ENCODE peak calls at places on chromosomes 3 and 15, in six cellular contexts. One of them, this sample, is unnamed.

GRCh38 chr3:55329849-55330248 is 157.3 kb downstream of the WNT5A start:
- DNase-seq in K562: no peak
- DNase-seq in GM12878: no peak
- DNase-seq in H1: no peak
- DNase-seq in GM12891: no peak
- DNase-seq in HepG2: no peak
- DNase-seq in this sample: no peak

GRCh38 chr3:127410137-127410488 is 122.3 kb upstream of the PRR20G start:
- DNase-seq in GM12878: no peak
- DNase-seq in K562: no peak
- DNase-seq in GM12891: no peak
- DNase-seq in H1: peak
- DNase-seq in HepG2: no peak
- DNase-seq in this sample: no peak

GRCh38 chr3:195802261-195802701 is 9.4 kb downstream of the MUC4 start:
- DNase-seq in K562: no peak
- DNase-seq in GM12878: no peak
- DNase-seq in H1: no peak
- DNase-seq in GM12891: no peak
- DNase-seq in HepG2: no peak
- DNase-seq in this sample: no peak

GRCh38 chr3:187714404-187714979 is 12.1 kb upstream of the RTP2 start:
- DNase-seq in H1: peak
- DNase-seq in GM12878: no peak
- DNase-seq in GM12891: peak
- DNase-seq in K562: peak
- DNase-seq in HepG2: peak
- DNase-seq in this sample: peak

GRCh38 chr3:156606729-156607128 is 51.8 kb upstream of the SSR3 start:
- DNase-seq in GM12891: no peak
- DNase-seq in GM12878: no peak
- DNase-seq in K562: no peak
- DNase-seq in H1: no peak
- DNase-seq in HepG2: no peak
- DNase-seq in this sample: no peak

GRCh38 chr15:84725001-84725491 is 9.1 kb upstream of the SEC11A start:
- DNase-seq in HepG2: no peak
- DNase-seq in GM12891: no peak
- DNase-seq in H1: no peak
- DNase-seq in GM12878: peak
- DNase-seq in K562: peak
- DNase-seq in this sample: peak

GRCh38 chr3:42014949-42015533 is 53.1 kb upstream of the ULK4 start:
- DNase-seq in H1: no peak
- DNase-seq in GM12891: no peak
- DNase-seq in GM12878: no peak
- DNase-seq in K562: peak
- DNase-seq in HepG2: peak
- DNase-seq in this sample: no peak

GRCh38 chr3:126304704-126305103 is 52.5 kb downstream of the KLF15 start:
- DNase-seq in GM12878: no peak
- DNase-seq in K562: no peak
- DNase-seq in HepG2: no peak
- DNase-seq in H1: no peak
- DNase-seq in GM12891: no peak
- DNase-seq in this sample: no peak

GRCh38 chr3:148962513-148962912 is 28.8 kb upstream of the GYG1 start:
- DNase-seq in HepG2: peak
- DNase-seq in GM12878: no peak
- DNase-seq in K562: peak
- DNase-seq in GM12891: no peak
- DNase-seq in H1: peak
- DNase-seq in this sample: no peak

GRCh38 chr15:68492855-68493254 is 60.9 kb upstream of the ITGA11 start:
- DNase-seq in GM12891: no peak
- DNase-seq in HepG2: no peak
- DNase-seq in GM12878: no peak
- DNase-seq in K562: no peak
- DNase-seq in H1: no peak
- DNase-seq in this sample: no peak

GRCh38 chr3:128296469-128297251 is 143.4 kb downstream of the EEFSEC start:
- DNase-seq in K562: no peak
- DNase-seq in GM12891: no peak
- DNase-seq in H1: peak
- DNase-seq in HepG2: no peak
- DNase-seq in GM12878: no peak
- DNase-seq in this sample: no peak

GRCh38 chr3:55893045-55893664 is 406.0 kb upstream of the WNT5A start:
- DNase-seq in K562: no peak
- DNase-seq in HepG2: no peak
- DNase-seq in GM12891: no peak
- DNase-seq in H1: no peak
- DNase-seq in GM12878: no peak
- DNase-seq in this sample: no peak

GRCh38 chr15:61921093-61921492 is 139.2 kb downstream of the VPS13C start:
- DNase-seq in HepG2: no peak
- DNase-seq in H1: no peak
- DNase-seq in GM12878: no peak
- DNase-seq in K562: no peak
- DNase-seq in GM12891: no peak
- DNase-seq in this sample: no peak

GRCh38 chr3:41026394-41027177 is 172.7 kb upstream of the CTNNB1 start:
- DNase-seq in GM12878: no peak
- DNase-seq in HepG2: peak
- DNase-seq in H1: no peak
- DNase-seq in K562: peak
- DNase-seq in GM12891: no peak
- DNase-seq in this sample: no peak

GRCh38 chr3:16464499-16465150 is 48.9 kb downstream of the RFTN1 start:
- DNase-seq in H1: no peak
- DNase-seq in GM12891: no peak
- DNase-seq in K562: no peak
- DNase-seq in HepG2: no peak
- DNase-seq in GM12878: no peak
- DNase-seq in this sample: no peak

GRCh38 chr3:78830466-78830865 is 937.3 kb downstream of the ROBO1 start:
- DNase-seq in K562: no peak
- DNase-seq in GM12878: no peak
- DNase-seq in H1: no peak
- DNase-seq in HepG2: no peak
- DNase-seq in GM12891: no peak
- DNase-seq in this sample: no peak

GRCh38 chr15:78103406-78104118 is 11.2 kb downstream of the SH2D7 start:
- DNase-seq in HepG2: no peak
- DNase-seq in GM12878: peak
- DNase-seq in K562: no peak
- DNase-seq in GM12891: peak
- DNase-seq in H1: no peak
- DNase-seq in this sample: peak

GRCh38 chr3:57079221-57079831 is 18.9 kb downstream of the SPATA12 start:
- DNase-seq in HepG2: peak
- DNase-seq in K562: peak
- DNase-seq in GM12878: no peak
- DNase-seq in H1: no peak
- DNase-seq in GM12891: peak
- DNase-seq in this sample: peak

GRCh38 chr3:189488241-189488767 is 142.9 kb upstream of the TP63 start:
- DNase-seq in HepG2: no peak
- DNase-seq in H1: no peak
- DNase-seq in GM12891: no peak
- DNase-seq in GM12878: no peak
- DNase-seq in K562: no peak
- DNase-seq in this sample: no peak

GRCh38 chr3:40924559-40925058 is 274.7 kb upstream of the CTNNB1 start:
- DNase-seq in GM12878: no peak
- DNase-seq in K562: no peak
- DNase-seq in HepG2: peak
- DNase-seq in GM12891: no peak
- DNase-seq in H1: no peak
- DNase-seq in this sample: no peak

GRCh38 chr3:102114264-102114979 is 265.1 kb downstream of the NFKBIZ start:
- DNase-seq in HepG2: no peak
- DNase-seq in GM12878: no peak
- DNase-seq in K562: no peak
- DNase-seq in H1: no peak
- DNase-seq in GM12891: no peak
- DNase-seq in this sample: no peak

GRCh38 chr3:22713936-22714335 is 489.2 kb upstream of the UBE2E2 start:
- DNase-seq in GM12878: no peak
- DNase-seq in HepG2: peak
- DNase-seq in K562: no peak
- DNase-seq in H1: no peak
- DNase-seq in GM12891: no peak
- DNase-seq in this sample: no peak

GRCh38 chr15:26179906-26180305 is 316.8 kb upstream of the ATP10A start:
- DNase-seq in H1: peak
- DNase-seq in GM12891: no peak
- DNase-seq in GM12878: no peak
- DNase-seq in K562: peak
- DNase-seq in HepG2: peak
- DNase-seq in this sample: no peak

DNA sequence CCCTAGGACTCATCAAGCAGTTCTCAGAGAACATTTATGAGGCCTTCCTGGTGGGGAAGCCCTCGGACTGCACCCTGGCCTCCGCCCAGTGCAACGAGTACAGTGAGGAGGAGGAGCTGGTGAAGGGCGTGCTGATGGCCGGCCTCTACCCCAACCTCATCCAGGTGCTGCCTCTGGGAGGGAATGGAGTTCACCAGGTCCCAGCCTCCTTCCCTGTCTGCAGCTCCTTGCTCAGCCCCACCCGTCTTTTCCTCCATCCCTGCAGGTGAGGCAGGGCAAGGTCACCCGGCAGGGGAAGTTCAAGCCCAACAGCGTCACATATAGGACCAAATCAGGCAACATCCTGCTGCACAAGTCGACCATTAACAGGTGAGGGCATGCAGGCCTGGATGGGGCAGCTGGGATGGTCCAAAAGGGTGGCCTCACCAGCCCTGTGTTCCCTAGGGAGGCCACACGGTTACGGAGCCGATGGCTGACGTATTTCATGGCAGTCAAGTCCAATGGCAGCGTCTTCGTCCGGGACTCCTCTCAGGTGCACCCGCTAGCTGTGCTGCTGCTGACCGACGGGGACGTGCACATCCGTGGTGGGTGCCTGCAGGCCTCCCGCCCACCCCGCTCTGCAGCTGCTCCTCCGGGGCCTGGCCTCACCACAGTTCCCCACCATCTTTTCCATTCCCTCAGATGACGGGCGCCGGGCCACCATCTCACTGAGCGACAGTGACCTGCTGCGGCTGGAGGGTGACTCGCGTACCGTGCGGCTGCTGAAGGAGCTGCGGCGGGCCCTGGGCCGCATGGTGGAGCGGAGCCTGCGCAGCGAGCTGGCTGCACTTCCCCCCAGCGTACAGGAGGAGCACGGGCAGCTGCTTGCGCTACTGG is 46.5 kb downstream of the DHX30 start:
- DNase-seq in H1: peak
- DNase-seq in K562: no peak
- DNase-seq in GM12891: no peak
- DNase-seq in GM12878: no peak
- DNase-seq in HepG2: no peak
- DNase-seq in this sample: no peak
- TF ChIP-seq POLR2A in H1: no peak
- TF ChIP-seq POLR2A in K562: peak
- TF ChIP-seq POLR2A in GM12891: no peak
- TF ChIP-seq POLR2A in GM12878: peak
- TF ChIP-seq POLR2A in HepG2: no peak
- TF ChIP-seq POLR2A in this sample: no peak

DNA sequence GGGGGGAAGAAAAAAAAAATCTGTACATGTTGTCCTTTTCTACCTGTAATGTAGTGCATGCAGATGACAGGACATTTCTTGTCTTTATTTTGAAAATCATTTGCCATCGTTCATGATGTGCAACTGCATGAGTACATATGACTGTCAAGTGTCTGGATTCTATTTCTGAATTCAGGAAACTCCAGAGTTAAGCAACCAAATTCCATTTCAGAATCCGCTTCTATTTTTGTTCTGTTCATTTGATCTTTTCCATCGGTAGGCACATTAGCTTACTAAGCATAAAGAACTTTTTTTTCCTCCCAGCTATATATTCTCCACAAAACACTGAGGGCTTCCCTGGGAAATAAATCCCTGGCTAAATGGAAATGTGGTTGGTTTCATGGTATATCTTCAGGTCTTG is 365.5 kb downstream of the PTPRG start:
- DNase-seq in HepG2: no peak
- DNase-seq in GM12878: no peak
- DNase-seq in GM12891: no peak
- DNase-seq in H1: no peak
- DNase-seq in K562: no peak
- DNase-seq in this sample: no peak
- TF ChIP-seq TAF1 in HepG2: no peak
- TF ChIP-seq TAF1 in GM12878: no peak
- TF ChIP-seq TAF1 in GM12891: no peak
- TF ChIP-seq TAF1 in H1: no peak
- TF ChIP-seq TAF1 in K562: no peak
- TF ChIP-seq TAF1 in this sample: no peak

GRCh38 chr3:119899178-119899511 is 117.2 kb downstream of the NR1I2 start:
- DNase-seq in H1: no peak
- DNase-seq in HepG2: no peak
- DNase-seq in GM12891: no peak
- DNase-seq in K562: no peak
- DNase-seq in GM12878: no peak
- DNase-seq in this sample: no peak
- TF ChIP-seq POLR2A in H1: no peak
- TF ChIP-seq POLR2A in HepG2: no peak
- TF ChIP-seq POLR2A in GM12891: no peak
- TF ChIP-seq POLR2A in K562: no peak
- TF ChIP-seq POLR2A in GM12878: no peak
- TF ChIP-seq POLR2A in this sample: no peak

DNA sequence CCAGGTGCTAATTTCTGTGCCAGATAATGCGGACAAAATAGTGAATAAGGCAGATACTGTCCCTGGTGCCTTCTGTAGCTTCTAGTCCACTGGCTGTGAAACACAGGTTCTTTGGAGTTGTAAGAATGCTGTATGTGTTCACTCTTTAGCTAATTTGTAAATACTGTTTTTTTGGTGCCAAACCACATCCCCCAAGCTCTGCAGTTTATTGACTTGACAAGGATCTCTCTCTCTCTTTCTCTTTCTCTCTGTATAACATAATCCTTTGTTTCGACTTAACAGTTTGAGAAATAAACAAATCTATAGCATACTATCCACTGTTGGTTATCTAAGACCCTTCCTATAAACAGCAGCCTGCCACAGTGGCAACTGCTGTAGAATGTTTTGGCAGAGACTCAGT is 7.5 kb downstream of the SMAD3 start:
- DNase-seq in GM12878: no peak
- DNase-seq in GM12891: no peak
- DNase-seq in K562: no peak
- DNase-seq in HepG2: no peak
- DNase-seq in H1: no peak
- DNase-seq in this sample: no peak
- TF ChIP-seq TAF1 in GM12878: no peak
- TF ChIP-seq TAF1 in GM12891: no peak
- TF ChIP-seq TAF1 in K562: no peak
- TF ChIP-seq TAF1 in HepG2: no peak
- TF ChIP-seq TAF1 in H1: no peak
- TF ChIP-seq TAF1 in this sample: no peak

This sample was measured in GM12892.